ENCODE peak calls at places on chromosomes 12 and 14, in six cellular contexts. S, I, Y, T, K and M are unnamed samples.

GRCh38 chr14:59282366-59282765 is 93.9 kb downstream of the DAAM1 start:
- DNase-seq in T (no peak), K (no peak), Y (no peak), S (no peak), I (no peak), M (no peak)

GRCh38 chr14:55706893-55707292 is 126.9 kb downstream of the KTN1 start:
- DNase-seq in S (no peak), T (no peak), Y (no peak), I (no peak), K (no peak), M (no peak)

GRCh38 chr14:72443991-72444431 is 449.9 kb downstream of the DPF3 start:
- DNase-seq in I (no peak), S (no peak), T (no peak), K (no peak), Y (no peak), M (no peak)

GRCh38 chr12:127230843-127231260 is 1036.1 kb upstream of the TMEM132C start:
- DNase-seq in T (no peak), K (no peak), S (no peak), Y (no peak), I (no peak), M (peak)

GRCh38 chr14:102356280-102356679 is 6.4 kb downstream of the CINP start:
- DNase-seq in K (no peak), I (no peak), T (no peak), Y (no peak), S (no peak), M (no peak)

GRCh38 chr12:75721231-75721641 is 209.8 kb upstream of the KRR1 start:
- DNase-seq in K (no peak), Y (no peak), I (no peak), S (no peak), T (no peak), M (no peak)

GRCh38 chr12:111093428-111094142 is 173.2 kb upstream of the MYL2 start:
- DNase-seq in Y (no peak), I (no peak), K (no peak), T (no peak), S (no peak), M (no peak)

GRCh38 chr14:62189698-62190097 is 427.5 kb downstream of the SNAPC1 start:
- DNase-seq in Y (no peak), K (no peak), S (no peak), T (no peak), I (no peak), M (no peak)

GRCh38 chr12:45675534-45675933 is 54.0 kb upstream of the ARID2 start:
- DNase-seq in S (no peak), Y (no peak), T (no peak), I (no peak), K (no peak), M (no peak)

GRCh38 chr14:77301103-77301502 is 19.6 kb downstream of the POMT2 start:
- DNase-seq in Y (peak), S (peak), T (peak), K (peak), I (peak), M (peak)

GRCh38 chr14:56814468-56815074 is 4.3 kb upstream of the OTX2 start:
- DNase-seq in S (no peak), Y (no peak), T (no peak), I (no peak), K (no peak), M (no peak)

GRCh38 chr14:88706425-88706824 is 86.3 kb downstream of the EML5 start:
- DNase-seq in T (no peak), K (no peak), S (no peak), I (no peak), Y (no peak), M (no peak)

GRCh38 chr12:126862500-126862899 is 1404.5 kb upstream of the TMEM132C start:
- DNase-seq in Y (no peak), I (no peak), K (no peak), S (no peak), T (no peak), M (no peak)

GRCh38 chr14:101480022-101480746 is 81.1 kb upstream of the DIO3 start:
- DNase-seq in K (no peak), Y (no peak), T (peak), S (no peak), I (peak), M (no peak)

GRCh38 chr12:16165506-16165905 is 112.0 kb downstream of the SLC15A5 start:
- DNase-seq in K (no peak), T (peak), Y (peak), I (peak), S (no peak), M (no peak)

GRCh38 chr14:94543450-94544123 is 17.7 kb upstream of the SERPINA4 start:
- DNase-seq in I (peak), T (no peak), K (no peak), Y (peak), S (no peak), M (no peak)

GRCh38 chr12:121953695-121954094 is 35.3 kb downstream of the CFAP251 start:
- DNase-seq in Y (no peak), I (no peak), K (no peak), S (no peak), T (no peak), M (no peak)

GRCh38 chr14:99803803-99804202 is 10.6 kb downstream of the EML1 start:
- DNase-seq in T (no peak), Y (no peak), K (no peak), S (no peak), I (no peak), M (no peak)

GRCh38 chr14:104937161-104937560 is 12.5 kb downstream of the PLD4 start:
- DNase-seq in I (no peak), Y (no peak), K (no peak), S (no peak), T (no peak), M (no peak)

GRCh38 chr14:104938960-104939359 is 14.3 kb downstream of the PLD4 start:
- DNase-seq in Y (no peak), K (no peak), I (no peak), S (no peak), T (no peak), M (no peak)

GRCh38 chr14:104936361-104937155 is 11.9 kb downstream of the PLD4 start:
- DNase-seq in Y (no peak), K (no peak), I (no peak), S (peak), T (no peak), M (peak)

GRCh38 chr14:104938436-104938835 is 13.8 kb downstream of the PLD4 start:
- DNase-seq in Y (no peak), S (no peak), K (no peak), I (no peak), T (no peak), M (no peak)

GRCh38 chr14:104937694-104938365 is 13.2 kb downstream of the PLD4 start:
- DNase-seq in T (no peak), S (no peak), Y (no peak), K (no peak), I (no peak), M (peak)
- H3K27ac ChIP-seq in T (no peak), S (no peak), Y (no peak), K (no peak), I (no peak), M (no peak)

GRCh38 chr14:104350463-104351185 is 212.2 kb downstream of the KIF26A start:
- DNase-seq in S (no peak), Y (no peak), I (peak), T (peak), K (peak), M (no peak)
- H3K4me3 ChIP-seq in S (no peak), Y (no peak), I (no peak), T (no peak), K (no peak), M (no peak)

DNA sequence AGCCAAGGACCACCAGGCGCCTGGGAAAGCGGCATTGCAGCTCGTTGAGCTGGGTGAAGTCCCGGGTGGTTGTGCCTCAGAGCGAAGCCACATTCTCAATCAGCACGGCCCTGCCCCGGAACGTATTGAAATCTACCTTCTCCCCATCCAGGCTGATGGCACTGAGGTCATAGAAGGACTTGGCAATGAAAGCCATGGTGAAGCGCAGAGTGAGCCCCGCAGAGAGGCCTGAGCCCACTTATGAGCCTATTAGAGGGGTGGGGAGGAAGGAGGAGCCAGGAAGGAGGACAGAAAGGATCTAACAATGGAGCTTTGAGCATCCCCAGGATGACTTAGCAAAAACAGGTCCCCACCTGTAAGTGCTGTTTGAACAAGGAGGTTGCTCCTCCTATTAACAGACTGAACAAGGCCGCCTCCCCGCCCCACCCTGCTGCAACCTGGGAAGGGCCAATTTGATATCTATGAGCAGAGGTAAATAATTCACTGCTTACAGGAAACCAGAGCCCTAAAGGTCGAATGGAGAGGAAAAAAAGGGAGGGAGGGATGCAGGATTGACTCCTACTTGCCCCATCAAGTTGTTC is at the start of gene GPX2:
- DNase-seq in T (peak), Y (peak), K (no peak), I (no peak), S (no peak), M (no peak)
- H3K27ac ChIP-seq in T (peak), Y (no peak), K (no peak), I (no peak), S (no peak), M (no peak)

GRCh38 chr12:47942327-47943230 is 20.8 kb upstream of the TMEM106C start:
- DNase-seq in Y (no peak), T (peak), S (no peak), I (no peak), K (no peak), M (no peak)
- H3K4me3 ChIP-seq in Y (no peak), T (no peak), S (no peak), I (no peak), K (no peak), M (no peak)

DNA sequence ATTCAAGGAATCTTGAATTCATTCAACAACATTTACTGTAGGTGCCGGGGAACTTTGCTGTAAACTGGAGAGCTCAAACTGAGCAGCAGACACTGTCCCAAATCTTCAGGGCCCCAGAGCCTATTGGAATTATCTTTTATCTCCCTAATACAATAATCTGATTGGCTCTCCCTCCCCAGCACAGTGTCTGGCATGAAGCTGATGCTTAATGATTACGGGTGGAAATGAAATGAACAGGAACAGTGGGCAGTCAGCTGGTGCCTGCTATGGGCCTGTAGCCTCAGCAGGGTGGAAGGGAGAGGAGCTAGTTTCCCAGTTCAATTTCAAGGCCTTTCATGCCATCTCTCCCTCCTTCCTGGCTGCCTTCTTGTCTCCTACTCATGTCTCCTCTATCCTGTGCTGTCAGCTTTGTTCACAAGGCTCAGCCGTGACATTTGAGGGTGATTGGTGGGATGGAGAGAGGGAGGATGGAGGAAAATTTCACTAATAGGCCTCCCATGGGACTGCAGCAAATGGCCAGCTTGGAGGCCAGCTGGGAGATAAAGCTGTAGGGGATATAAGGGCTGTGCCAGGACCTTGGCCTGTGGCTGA is 4.3 kb upstream of the RAPGEF3 start:
- DNase-seq in T (no peak), I (no peak), S (no peak), K (no peak), Y (no peak), M (no peak)
- H3K27ac ChIP-seq in T (no peak), I (no peak), S (no peak), K (no peak), Y (no peak), M (no peak)

GRCh38 chr14:22497144-22497423 is 91.9 kb downstream of the DAD1 start:
- DNase-seq in K (no peak), S (no peak), Y (no peak), T (no peak), I (no peak), M (no peak)

GRCh38 chr14:22492601-22493000 is 96.4 kb downstream of the DAD1 start:
- DNase-seq in S (no peak), K (no peak), T (no peak), Y (no peak), I (peak), M (no peak)

GRCh38 chr14:22493143-22493542 is 95.9 kb downstream of the DAD1 start:
- DNase-seq in K (no peak), Y (no peak), I (no peak), T (no peak), S (no peak), M (no peak)

GRCh38 chr14:22493753-22494152 is 95.3 kb downstream of the DAD1 start:
- DNase-seq in Y (no peak), I (no peak), S (no peak), T (no peak), K (no peak), M (no peak)

GRCh38 chr14:22494486-22495135 is 94.4 kb downstream of the DAD1 start:
- DNase-seq in K (no peak), Y (no peak), I (no peak), S (no peak), T (no peak), M (no peak)
- H3K4me3 ChIP-seq in K (no peak), Y (no peak), I (no peak), S (no peak), T (no peak), M (no peak)

GRCh38 chr12:11762723-11763326 is 113.4 kb downstream of the ETV6 start:
- DNase-seq in Y (no peak), I (no peak), T (no peak), K (no peak), S (no peak), M (no peak)
- H3K27ac ChIP-seq in Y (no peak), I (no peak), T (peak), K (no peak), S (peak), M (peak)

GRCh38 chr14:68598089-68598488 is 194.8 kb downstream of the ZFP36L1 start:
- DNase-seq in T (no peak), S (no peak), I (no peak), K (no peak), Y (no peak), M (no peak)
- H3K4me3 ChIP-seq in T (no peak), S (peak), I (no peak), K (no peak), Y (no peak), M (no peak)

GRCh38 chr12:4784404-4785054 is 64.3 kb downstream of the GALNT8 start:
- DNase-seq in T (no peak), Y (no peak), I (no peak), S (no peak), K (no peak), M (no peak)

GRCh38 chr12:4779749-4780148 is 59.5 kb downstream of the GALNT8 start:
- DNase-seq in I (no peak), S (no peak), K (no peak), Y (peak), T (no peak), M (no peak)

GRCh38 chr12:4775936-4776335 is 55.7 kb downstream of the GALNT8 start:
- DNase-seq in I (no peak), S (no peak), T (no peak), K (no peak), Y (peak), M (no peak)

GRCh38 chr12:4781212-4781611 is 61.0 kb downstream of the GALNT8 start:
- DNase-seq in Y (peak), S (no peak), K (no peak), I (no peak), T (no peak), M (no peak)

GRCh38 chr12:4780624-4781023 is 60.4 kb downstream of the GALNT8 start:
- DNase-seq in K (no peak), T (no peak), Y (peak), I (no peak), S (peak), M (peak)
- H3K27ac ChIP-seq in K (no peak), T (no peak), Y (no peak), I (no peak), S (no peak), M (peak)

DNA sequence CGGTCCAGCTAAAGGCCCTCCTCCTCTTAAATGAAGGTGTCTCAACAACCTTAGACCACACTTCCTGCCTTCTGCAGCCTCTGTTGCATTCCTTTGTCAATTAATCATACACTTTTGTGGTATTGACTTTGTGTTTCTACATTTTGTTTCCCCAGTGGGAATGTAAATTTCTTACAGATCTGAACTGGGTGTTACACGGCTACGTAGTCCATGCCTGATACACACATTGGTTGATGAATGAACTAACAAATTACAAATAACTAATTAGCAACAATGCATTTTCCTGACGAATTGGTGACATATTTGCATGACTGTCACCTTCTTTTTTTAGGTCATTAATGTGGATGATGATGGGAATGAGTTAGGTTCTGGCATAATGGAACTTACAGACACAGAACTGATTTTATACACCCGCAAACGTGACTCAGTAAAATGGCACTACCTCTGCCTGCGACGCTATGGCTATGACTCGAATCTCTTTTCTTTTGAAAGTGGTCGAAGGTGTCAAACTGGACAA is 15.2 kb upstream of the CCT2 start:
- DNase-seq in I (no peak), Y (no peak), K (no peak), T (no peak), S (no peak), M (no peak)
- H3K4me3 ChIP-seq in I (no peak), Y (no peak), K (no peak), T (no peak), S (no peak), M (no peak)